ENCODE peak calls at places on chromosomes 7 and 10, in eight cellular contexts. R, I, E, N, H, V, A and Y are unnamed samples.

GRCh38 chr10:124495176-124495575 is 33.6 kb downstream of the LHPP start:
- DNase-seq in I (no peak), R (no peak), H (no peak), E (no peak), N (no peak), A (no peak), V (no peak), Y (no peak)

GRCh38 chr10:132728741-132729140 is 57.2 kb downstream of the NKX6-2 start:
- DNase-seq in I (no peak), E (no peak), A (no peak), R (no peak), H (no peak), V (no peak), N (no peak), Y (no peak)

GRCh38 chr10:25695586-25695985 is 238.4 kb upstream of the MYO3A start:
- DNase-seq in A (no peak), N (no peak), V (no peak), H (no peak), R (no peak), I (no peak), E (no peak), Y (no peak)

GRCh38 chr7:105623906-105624305 is 42.6 kb upstream of the EFCAB10 start:
- DNase-seq in A (no peak), H (no peak), V (no peak), I (no peak), N (no peak), E (no peak), R (no peak), Y (no peak)

GRCh38 chr7:20441886-20442505 is 111.3 kb downstream of the ITGB8 start:
- DNase-seq in V (no peak), I (no peak), N (no peak), H (no peak), A (peak; percentile 33), R (peak; percentile 31), E (no peak), Y (no peak)

GRCh38 chr7:414681-415560 is 104.7 kb downstream of the PDGFA start:
- DNase-seq in H (no peak), I (no peak), N (no peak), A (no peak), R (no peak), E (no peak), V (no peak), Y (no peak)

GRCh38 chr10:86958109-86958830 is at the start of gene SNCG:
- DNase-seq in I (no peak), N (no peak), A (no peak), V (no peak), R (no peak), E (no peak), H (no peak), Y (no peak)

GRCh38 chr7:44224216-44224950 is 23.6 kb downstream of the YKT6 start:
- DNase-seq in E (no peak), A (no peak), N (no peak), I (no peak), V (no peak), H (no peak), R (no peak), Y (no peak)

GRCh38 chr7:26381476-26382175 is 90.0 kb downstream of the SNX10 start:
- DNase-seq in H (no peak), A (no peak), V (no peak), E (no peak), R (no peak), I (no peak), N (no peak), Y (no peak)

GRCh38 chr7:79528421-79528820 is 75.0 kb upstream of the MAGI2 start:
- DNase-seq in R (no peak), H (peak; percentile 9), E (no peak), A (no peak), V (no peak), N (no peak), I (no peak), Y (no peak)

GRCh38 chr10:43237128-43237527 is 29.7 kb downstream of the RASGEF1A start:
- DNase-seq in H (no peak), I (peak; percentile 2), R (no peak), V (no peak), E (no peak), A (no peak), N (no peak), Y (no peak)

GRCh38 chr10:86599729-86600128 is 54.6 kb upstream of the OPN4 start:
- DNase-seq in H (no peak), R (no peak), N (no peak), E (no peak), I (no peak), A (no peak), V (no peak), Y (no peak)